ENCODE peak calls at places on chromosomes 7 and 10, in seven cellular contexts. J is stomach, X is lower leg skin, K is transverse colon, G is GM12891, H is heart left ventricle, W is A549. M is an unnamed sample.

GRCh38 chr7:140036224-140036651 is 26.5 kb downstream of the PARP12 start:
- DNase-seq in J (no peak), X (peak; percentile 25), K (no peak), G (no peak), H (no peak), W (no peak), M (no peak)

GRCh38 chr7:156060925-156061324 is 248.7 kb upstream of the SHH start:
- DNase-seq in J (no peak), X (no peak), K (no peak), G (no peak), H (no peak), W (no peak), M (no peak)

GRCh38 chr7:134562136-134562535 is 13.2 kb downstream of the AKR1B15 start:
- DNase-seq in J (no peak), X (no peak), K (no peak), G (no peak), H (no peak), W (peak; percentile 52), M (no peak)

GRCh38 chr7:128025380-128025779 is 5.9 kb downstream of the LRRC4 start:
- DNase-seq in J (no peak), X (no peak), K (no peak), G (no peak), H (no peak), W (no peak), M (no peak)

GRCh38 chr10:111122127-111122526 is 45.3 kb downstream of the ADRA2A start:
- DNase-seq in J (no peak), X (peak; percentile 12), K (no peak), G (no peak), H (no peak), W (no peak), M (no peak)

GRCh38 chr7:139523199-139523941 is at the start of gene CLEC2L:
- DNase-seq in J (no peak), X (no peak), K (no peak), G (no peak), H (no peak), W (no peak), M (no peak)

GRCh38 chr7:122715183-122715582 is 12.5 kb upstream of the RNF148 start:
- DNase-seq in J (no peak), X (no peak), K (no peak), G (no peak), H (no peak), W (no peak), M (no peak)

GRCh38 chr7:155411718-155412415 is 46.1 kb upstream of the EN2 start:
- DNase-seq in J (no peak), X (no peak), K (no peak), G (no peak), H (no peak), W (no peak), M (no peak)

GRCh38 chr7:85191383-85191782 is 4.5 kb upstream of the SEMA3D start:
- DNase-seq in J (no peak), X (no peak), K (no peak), G (no peak), H (no peak), W (peak; percentile 13), M (no peak)

GRCh38 chr10:118447478-118447877 is 105.4 kb upstream of the FAM204A start:
- DNase-seq in J (no peak), X (peak; percentile 93), K (peak; percentile 57), G (no peak), H (peak; percentile 15), W (no peak), M (peak; percentile 24)

GRCh38 chr10:93346712-93347111 is 135.4 kb downstream of the MYOF start:
- DNase-seq in J (no peak), X (no peak), K (no peak), G (no peak), H (no peak), W (no peak), M (no peak)

GRCh38 chr7:125663961-125664360 is 734.3 kb upstream of the POT1 start:
- DNase-seq in J (no peak), X (no peak), K (no peak), G (no peak), H (no peak), W (no peak), M (no peak)

GRCh38 chr10:88473989-88474883 is 108.9 kb downstream of the RNLS start:
- DNase-seq in J (peak; percentile 86), X (no peak), K (peak; percentile 62), G (no peak), H (no peak), W (no peak), M (no peak)

GRCh38 chr7:127880454-127880853 is 150.8 kb downstream of the LRRC4 start:
- DNase-seq in J (no peak), X (no peak), K (no peak), G (no peak), H (no peak), W (no peak), M (no peak)

GRCh38 chr7:106344861-106345260 is 60.1 kb upstream of the NAMPT start:
- DNase-seq in J (no peak), X (no peak), K (no peak), G (no peak), H (no peak), W (no peak), M (no peak)

GRCh38 chr7:108097703-108098102 is 32.5 kb downstream of the LAMB4 start:
- DNase-seq in J (no peak), X (no peak), K (no peak), G (no peak), H (no peak), W (peak; percentile 61), M (no peak)

GRCh38 chr7:143395187-143396149 is 13.2 kb downstream of the EPHA1 start:
- DNase-seq in J (peak; percentile 62), X (peak; percentile 83), K (no peak), G (no peak), H (no peak), W (no peak), M (no peak)

GRCh38 chr10:17075510-17075909 is 54.1 kb downstream of the CUBN start:
- DNase-seq in J (no peak), X (no peak), K (no peak), G (no peak), H (no peak), W (peak; percentile 73), M (no peak)

GRCh38 chr7:80719261-80719660 is 80.8 kb downstream of the CD36 start:
- DNase-seq in J (no peak), X (no peak), K (no peak), G (no peak), H (no peak), W (no peak), M (no peak)

GRCh38 chr10:97647556-97647955 is 7.1 kb downstream of the PI4K2A start:
- DNase-seq in J (no peak), X (no peak), K (no peak), G (no peak), H (no peak), W (no peak), M (no peak)

GRCh38 chr7:134899729-134900128 is 86.6 kb upstream of the AGBL3 start:
- DNase-seq in J (no peak), X (no peak), K (no peak), G (no peak), H (no peak), W (peak; percentile 68), M (no peak)

GRCh38 chr10:123800299-123800698 is 91.3 kb downstream of the CPXM2 start:
- DNase-seq in J (no peak), X (no peak), K (no peak), G (no peak), H (peak; percentile 10), W (no peak), M (no peak)

GRCh38 chr10:101920497-101920896 is 76.9 kb upstream of the KCNIP2 start:
- DNase-seq in J (no peak), X (no peak), K (no peak), G (no peak), H (no peak), W (no peak), M (no peak)

GRCh38 chr10:101923212-101923611 is 79.6 kb upstream of the KCNIP2 start:
- DNase-seq in J (no peak), X (no peak), K (no peak), G (no peak), H (no peak), W (no peak), M (no peak)

GRCh38 chr10:101925027-101925426 is 81.4 kb upstream of the KCNIP2 start:
- DNase-seq in J (no peak), X (no peak), K (no peak), G (no peak), H (no peak), W (no peak), M (no peak)

DNA sequence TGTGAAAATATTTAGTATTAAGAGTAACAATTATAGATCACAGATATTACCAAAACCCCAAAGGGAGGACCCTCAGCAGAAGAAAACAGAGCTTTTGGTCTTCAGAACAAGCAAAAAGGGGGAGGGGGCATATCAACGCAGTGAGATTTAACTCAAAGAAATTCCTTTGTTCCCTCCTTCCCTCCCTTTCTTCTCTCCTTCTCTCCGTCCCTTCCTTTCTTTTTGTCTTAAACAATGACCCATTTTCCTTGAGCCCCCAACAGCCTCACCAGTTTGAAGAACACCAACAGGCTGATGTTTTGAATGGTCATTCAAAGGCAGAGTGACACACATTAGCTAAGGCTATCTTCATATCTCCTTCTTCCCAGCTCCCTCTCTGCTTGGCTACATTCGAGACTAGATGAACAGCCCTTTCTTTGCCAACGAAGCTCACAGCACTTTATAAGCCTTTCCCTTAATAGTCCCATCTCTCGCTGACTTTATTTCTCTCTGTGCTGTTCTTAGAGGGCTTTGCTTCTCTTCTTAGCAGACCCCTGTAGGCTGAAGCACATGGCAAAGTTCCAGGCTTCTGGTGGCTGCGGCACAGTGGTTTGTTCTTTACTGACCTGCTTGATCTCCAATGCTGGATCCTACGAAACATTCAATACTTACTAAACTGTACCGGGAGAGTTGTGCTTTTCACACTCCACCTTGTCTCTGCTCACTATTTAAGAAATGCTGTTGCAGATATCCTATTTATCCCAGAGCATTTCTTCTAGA is 75.6 kb upstream of the KCNIP2 start:
- DNase-seq in J (no peak), X (no peak), K (no peak), G (no peak), H (no peak), W (no peak), M (no peak)
- TF ChIP-seq POLR2A in J (no peak), X (no peak), K (no peak), G (no peak), H (no peak), W (no peak), M (no peak)

GRCh38 chr10:99921948-99922347 is 87.8 kb downstream of the DNMBP start:
- DNase-seq in J (no peak), X (no peak), K (no peak), G (no peak), H (no peak), W (peak; percentile 31), M (no peak)
- TF ChIP-seq POLR2A in J (no peak), X (no peak), K (no peak), G (no peak), H (no peak), W (no peak), M (no peak)

GRCh38 chr7:45457591-45457990 is 116.6 kb upstream of the ADCY1 start:
- DNase-seq in J (no peak), X (no peak), K (no peak), G (no peak), H (no peak), W (no peak), M (no peak)
- TF ChIP-seq POLR2A in J (no peak), X (no peak), K (no peak), G (no peak), H (no peak), W (no peak), M (no peak)

DNA sequence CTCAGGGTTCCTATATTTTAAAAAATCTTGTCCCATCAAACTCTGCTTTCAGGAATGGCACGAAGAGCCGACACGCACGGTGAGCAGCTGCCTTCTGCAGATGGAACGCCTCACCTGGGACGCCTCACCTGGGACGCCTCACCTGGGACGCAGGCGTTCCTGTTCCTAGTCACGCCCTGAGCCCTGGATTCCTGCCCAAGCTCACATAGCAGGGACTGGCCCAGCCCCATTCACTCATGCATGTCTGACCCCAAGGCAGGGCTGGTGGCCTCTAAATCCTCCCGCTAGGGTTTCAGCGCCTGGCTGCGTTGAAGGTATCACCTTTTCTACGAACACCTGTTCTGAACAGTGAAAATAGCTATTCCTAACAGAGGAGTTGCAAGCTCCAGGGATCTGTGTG is 49.8 kb downstream of the CARD11 start:
- DNase-seq in J (peak; percentile 54), X (no peak), K (peak; percentile 76), G (no peak), H (no peak), W (no peak), M (no peak)
- TF ChIP-seq POLR2A in J (no peak), X (no peak), K (no peak), G (no peak), H (no peak), W (no peak), M (no peak)